ENCODE peak calls at places on chromosome 6, in five cellular contexts. One of them, this sample, is unnamed.

GRCh38 chr6:11333292-11333849 is 100.9 kb upstream of the NEDD9 start:
- DNase-seq in body of pancreas: no peak
- DNase-seq in naive thymus-derived CD8-positive, alpha-beta T cell: no peak
- DNase-seq in endodermal cell: no peak
- DNase-seq in CD4-positive, CD25-positive, alpha-beta regulatory T cell: no peak
- DNase-seq in this sample: no peak

GRCh38 chr6:112833546-112834215 is 486.6 kb downstream of the RFPL4B start:
- DNase-seq in body of pancreas: no peak
- DNase-seq in naive thymus-derived CD8-positive, alpha-beta T cell: no peak
- DNase-seq in endodermal cell: no peak
- DNase-seq in CD4-positive, CD25-positive, alpha-beta regulatory T cell: no peak
- DNase-seq in this sample: no peak

GRCh38 chr6:19538086-19538485 is 299.1 kb upstream of the ID4 start:
- DNase-seq in body of pancreas: peak
- DNase-seq in naive thymus-derived CD8-positive, alpha-beta T cell: no peak
- DNase-seq in endodermal cell: no peak
- DNase-seq in CD4-positive, CD25-positive, alpha-beta regulatory T cell: no peak
- DNase-seq in this sample: no peak

GRCh38 chr6:156866181-156866862 is 89.1 kb downstream of the ARID1B start:
- DNase-seq in body of pancreas: peak
- DNase-seq in naive thymus-derived CD8-positive, alpha-beta T cell: no peak
- DNase-seq in endodermal cell: peak
- DNase-seq in CD4-positive, CD25-positive, alpha-beta regulatory T cell: peak
- DNase-seq in this sample: no peak

GRCh38 chr6:143449731-143450452 is 603 bp downstream of the ADAT2 start:
- DNase-seq in body of pancreas: peak
- DNase-seq in naive thymus-derived CD8-positive, alpha-beta T cell: peak
- DNase-seq in endodermal cell: peak
- DNase-seq in CD4-positive, CD25-positive, alpha-beta regulatory T cell: peak
- DNase-seq in this sample: peak

GRCh38 chr6:37514377-37514776 is 14.7 kb upstream of the CCDC167 start:
- DNase-seq in body of pancreas: no peak
- DNase-seq in naive thymus-derived CD8-positive, alpha-beta T cell: no peak
- DNase-seq in endodermal cell: no peak
- DNase-seq in CD4-positive, CD25-positive, alpha-beta regulatory T cell: no peak
- DNase-seq in this sample: no peak

GRCh38 chr6:111993342-111993741 is 60.6 kb upstream of the CCN6 start:
- DNase-seq in body of pancreas: no peak
- DNase-seq in naive thymus-derived CD8-positive, alpha-beta T cell: no peak
- DNase-seq in endodermal cell: peak
- DNase-seq in CD4-positive, CD25-positive, alpha-beta regulatory T cell: no peak
- DNase-seq in this sample: no peak

GRCh38 chr6:79630883-79631799 is at the start of gene SH3BGRL2:
- DNase-seq in body of pancreas: peak
- DNase-seq in naive thymus-derived CD8-positive, alpha-beta T cell: no peak
- DNase-seq in endodermal cell: peak
- DNase-seq in CD4-positive, CD25-positive, alpha-beta regulatory T cell: no peak
- DNase-seq in this sample: no peak

GRCh38 chr6:44304282-44305199 is 8.6 kb downstream of the AARS2 start:
- DNase-seq in body of pancreas: peak
- DNase-seq in naive thymus-derived CD8-positive, alpha-beta T cell: peak
- DNase-seq in endodermal cell: peak
- DNase-seq in CD4-positive, CD25-positive, alpha-beta regulatory T cell: peak
- DNase-seq in this sample: peak

GRCh38 chr6:7812623-7813022 is 86.7 kb downstream of the BMP6 start:
- DNase-seq in body of pancreas: no peak
- DNase-seq in naive thymus-derived CD8-positive, alpha-beta T cell: no peak
- DNase-seq in endodermal cell: no peak
- DNase-seq in CD4-positive, CD25-positive, alpha-beta regulatory T cell: no peak
- DNase-seq in this sample: no peak

GRCh38 chr6:142737368-142738060 is 207.5 kb downstream of the HIVEP2 start:
- DNase-seq in body of pancreas: no peak
- DNase-seq in naive thymus-derived CD8-positive, alpha-beta T cell: no peak
- DNase-seq in endodermal cell: no peak
- DNase-seq in CD4-positive, CD25-positive, alpha-beta regulatory T cell: no peak
- DNase-seq in this sample: no peak

GRCh38 chr6:12419626-12420272 is 129.6 kb downstream of the EDN1 start:
- DNase-seq in body of pancreas: no peak
- DNase-seq in naive thymus-derived CD8-positive, alpha-beta T cell: no peak
- DNase-seq in endodermal cell: no peak
- DNase-seq in CD4-positive, CD25-positive, alpha-beta regulatory T cell: no peak
- DNase-seq in this sample: no peak

GRCh38 chr6:111852704-111853103 is 20.5 kb downstream of the FYN start:
- DNase-seq in body of pancreas: no peak
- DNase-seq in naive thymus-derived CD8-positive, alpha-beta T cell: no peak
- DNase-seq in endodermal cell: no peak
- DNase-seq in CD4-positive, CD25-positive, alpha-beta regulatory T cell: peak
- DNase-seq in this sample: no peak

GRCh38 chr6:9140861-9141534 is 705.7 kb upstream of the SLC35B3 start:
- DNase-seq in body of pancreas: peak
- DNase-seq in naive thymus-derived CD8-positive, alpha-beta T cell: no peak
- DNase-seq in endodermal cell: no peak
- DNase-seq in CD4-positive, CD25-positive, alpha-beta regulatory T cell: no peak
- DNase-seq in this sample: no peak

GRCh38 chr6:83514877-83515466 is 2.6 kb downstream of the PRSS35 start:
- DNase-seq in body of pancreas: peak
- DNase-seq in naive thymus-derived CD8-positive, alpha-beta T cell: no peak
- DNase-seq in endodermal cell: peak
- DNase-seq in CD4-positive, CD25-positive, alpha-beta regulatory T cell: peak
- DNase-seq in this sample: peak

GRCh38 chr6:1321715-1322114 is 9.8 kb downstream of the FOXQ1 start:
- DNase-seq in body of pancreas: no peak
- DNase-seq in naive thymus-derived CD8-positive, alpha-beta T cell: no peak
- DNase-seq in endodermal cell: no peak
- DNase-seq in CD4-positive, CD25-positive, alpha-beta regulatory T cell: no peak
- DNase-seq in this sample: no peak

GRCh38 chr6:108661430-108661829 is 100.7 kb downstream of the FOXO3 start:
- DNase-seq in body of pancreas: no peak
- DNase-seq in naive thymus-derived CD8-positive, alpha-beta T cell: no peak
- DNase-seq in endodermal cell: no peak
- DNase-seq in CD4-positive, CD25-positive, alpha-beta regulatory T cell: no peak
- DNase-seq in this sample: no peak

GRCh38 chr6:170434821-170435155 is 118.3 kb downstream of the PSMB1 start:
- DNase-seq in body of pancreas: no peak
- DNase-seq in naive thymus-derived CD8-positive, alpha-beta T cell: no peak
- DNase-seq in endodermal cell: no peak
- DNase-seq in CD4-positive, CD25-positive, alpha-beta regulatory T cell: no peak
- DNase-seq in this sample: no peak

GRCh38 chr6:2433686-2434085 is 188.3 kb upstream of the GMDS start:
- DNase-seq in body of pancreas: no peak
- DNase-seq in naive thymus-derived CD8-positive, alpha-beta T cell: no peak
- DNase-seq in endodermal cell: no peak
- DNase-seq in CD4-positive, CD25-positive, alpha-beta regulatory T cell: no peak
- DNase-seq in this sample: peak

GRCh38 chr6:152117156-152118129 is 310.0 kb downstream of the ESR1 start:
- DNase-seq in body of pancreas: peak
- DNase-seq in naive thymus-derived CD8-positive, alpha-beta T cell: no peak
- DNase-seq in endodermal cell: no peak
- DNase-seq in CD4-positive, CD25-positive, alpha-beta regulatory T cell: no peak
- DNase-seq in this sample: no peak

GRCh38 chr6:30150151-30150550 is 10.9 kb downstream of the TRIM10 start:
- DNase-seq in body of pancreas: no peak
- DNase-seq in naive thymus-derived CD8-positive, alpha-beta T cell: no peak
- DNase-seq in endodermal cell: no peak
- DNase-seq in CD4-positive, CD25-positive, alpha-beta regulatory T cell: no peak
- DNase-seq in this sample: no peak

GRCh38 chr6:44035621-44036020 is 91.6 kb downstream of the MRPL14 start:
- DNase-seq in body of pancreas: no peak
- DNase-seq in naive thymus-derived CD8-positive, alpha-beta T cell: no peak
- DNase-seq in endodermal cell: peak
- DNase-seq in CD4-positive, CD25-positive, alpha-beta regulatory T cell: no peak
- DNase-seq in this sample: no peak

GRCh38 chr6:3337521-3338350 is 79.0 kb downstream of the PSMG4 start:
- DNase-seq in body of pancreas: peak
- DNase-seq in naive thymus-derived CD8-positive, alpha-beta T cell: no peak
- DNase-seq in endodermal cell: peak
- DNase-seq in CD4-positive, CD25-positive, alpha-beta regulatory T cell: no peak
- DNase-seq in this sample: no peak

GRCh38 chr6:31692353-31692752 is 10.8 kb downstream of the ABHD16A start:
- DNase-seq in body of pancreas: no peak
- DNase-seq in naive thymus-derived CD8-positive, alpha-beta T cell: no peak
- DNase-seq in endodermal cell: no peak
- DNase-seq in CD4-positive, CD25-positive, alpha-beta regulatory T cell: no peak
- DNase-seq in this sample: no peak